ENCODE peak calls at places on chromosomes 4 and X, in five cellular contexts. I is mesenteric fat pad, O is ascending aorta, S is Caki2, Z is cardiac muscle cell. L is an unnamed sample.

GRCh38 chrX:85114776-85115175 is 111.1 kb downstream of the APOOL start:
- DNase-seq in S (no peak), I (no peak), Z (no peak), O (no peak), L (no peak)

GRCh38 chr4:14257903-14258302 is 630.4 kb upstream of the BOD1L1 start:
- DNase-seq in I (no peak), Z (no peak), S (no peak), O (no peak), L (no peak)

GRCh38 chr4:146245246-146245645 is 30.9 kb downstream of the REELD1 start:
- DNase-seq in I (no peak), O (no peak), Z (no peak), S (peak; percentile 50), L (no peak)

GRCh38 chrX:17736856-17737706 is at the start of gene SCML1:
- DNase-seq in I (peak; percentile 96), S (peak; percentile 98), Z (peak; percentile 94), O (peak; percentile 88), L (peak; percentile 59)

GRCh38 chr4:176150283-176150682 is 45.1 kb downstream of the SPATA4 start:
- DNase-seq in I (no peak), Z (peak; percentile 45), O (no peak), S (peak; percentile 8), L (no peak)

GRCh38 chr4:52107745-52108144 is 56.6 kb downstream of the SPATA18 start:
- DNase-seq in O (no peak), S (no peak), I (no peak), Z (no peak), L (no peak)

GRCh38 chr4:175127314-175127713 is 209.2 kb downstream of the ADAM29 start:
- DNase-seq in Z (no peak), S (peak; percentile 5), O (no peak), I (no peak), L (no peak)

GRCh38 chr4:47852121-47852520 is 14.3 kb upstream of the CORIN start:
- DNase-seq in O (no peak), I (no peak), Z (no peak), S (no peak), L (no peak)

GRCh38 chr4:100317032-100317864 is 127.0 kb upstream of the DDIT4L start:
- DNase-seq in I (no peak), O (no peak), S (no peak), Z (no peak), L (no peak)

GRCh38 chrX:152904151-152905080 is 6.5 kb downstream of the ZNF185 start:
- DNase-seq in I (no peak), S (peak; percentile 31), Z (peak; percentile 52), O (no peak), L (no peak)

L was measured in NCI-H1436 treated with DMSO at 0.1 percent for 48 hours.